ENCODE peak calls at places on chromosome 19, in six cellular contexts. Y, X, G, Z, U and W are unnamed samples.

GRCh38 chr19:31285744-31286143 is 63.5 kb downstream of the TSHZ3 start:
- DNase-seq in Y (no peak), X (no peak), G (peak), Z (no peak), U (no peak), W (no peak)

GRCh38 chr19:15213715-15214381 is 13.1 kb upstream of the NOTCH3 start:
- DNase-seq in Y (no peak), X (no peak), G (no peak), Z (peak), U (no peak), W (peak)

GRCh38 chr19:57406516-57407123 is 4.3 kb upstream of the ZNF17 start:
- DNase-seq in Y (peak), X (peak), G (peak), Z (peak), U (peak), W (peak)

GRCh38 chr19:48290341-48290922 is 20.6 kb downstream of the ZNF114 start:
- DNase-seq in Y (no peak), X (no peak), G (peak), Z (no peak), U (no peak), W (no peak)

GRCh38 chr19:48547722-48548121 is 4.2 kb upstream of the SULT2B1 start:
- DNase-seq in Y (no peak), X (no peak), G (no peak), Z (no peak), U (no peak), W (no peak)

GRCh38 chr19:55086730-55087541 is 11.3 kb downstream of the EPS8L1 start:
- DNase-seq in Y (peak), X (peak), G (peak), Z (peak), U (peak), W (peak)

GRCh38 chr19:35144600-35145436 is 1.8 kb downstream of the FXYD7 start:
- DNase-seq in Y (no peak), X (no peak), G (no peak), Z (peak), U (no peak), W (no peak)

GRCh38 chr19:44644391-44645016 is 794 bp downstream of the PVR start:
- DNase-seq in Y (no peak), X (no peak), G (peak), Z (peak), U (no peak), W (peak)

GRCh38 chr19:55297267-55297666 is 13.5 kb downstream of the BRSK1 start:
- DNase-seq in Y (no peak), X (no peak), G (no peak), Z (no peak), U (no peak), W (no peak)

GRCh38 chr19:48190288-48191284 is 20.1 kb downstream of the ZSWIM9 start:
- DNase-seq in Y (peak), X (peak), G (peak), Z (peak), U (peak), W (no peak)

GRCh38 chr19:45098521-45099464 is 5.8 kb downstream of the PPP1R37 start:
- DNase-seq in Y (peak), X (no peak), G (no peak), Z (no peak), U (no peak), W (peak)